ENCODE peak calls at places on chromosome 21, in ten cellular contexts. One of them, this sample, is unnamed. For H3K4me1, the result is how much of the 10 kb centered on the place peaks cover.

GRCh38 chr21:42298237-42298636 is 17.0 kb downstream of the TFF3 start:
- DNase-seq in breast epithelium: no peak
- DNase-seq in transverse colon: no peak
- DNase-seq in adrenal gland: no peak
- DNase-seq in tibial nerve: no peak
- DNase-seq in IMR-90: no peak
- DNase-seq in sigmoid colon: no peak
- DNase-seq in A549: no peak
- DNase-seq in heart left ventricle: no peak
- DNase-seq in uterus: no peak
- DNase-seq in this sample: no peak

GRCh38 chr21:38343691-38344090 is 86.9 kb downstream of the KCNJ15 start:
- DNase-seq in breast epithelium: no peak
- DNase-seq in transverse colon: no peak
- DNase-seq in adrenal gland: peak
- DNase-seq in tibial nerve: no peak
- DNase-seq in IMR-90: peak
- DNase-seq in sigmoid colon: no peak
- DNase-seq in A549: peak
- DNase-seq in heart left ventricle: no peak
- DNase-seq in uterus: no peak
- DNase-seq in this sample: no peak

GRCh38 chr21:44013380-44014088 is 1.4 kb downstream of the TRAPPC10 start:
- DNase-seq in breast epithelium: no peak
- DNase-seq in transverse colon: peak
- DNase-seq in adrenal gland: peak
- DNase-seq in tibial nerve: no peak
- DNase-seq in IMR-90: peak
- DNase-seq in sigmoid colon: no peak
- DNase-seq in A549: no peak
- DNase-seq in heart left ventricle: no peak
- DNase-seq in uterus: no peak
- DNase-seq in this sample: peak

GRCh38 chr21:33936221-33937038 is 20.8 kb upstream of the ATP5PO start:
- DNase-seq in breast epithelium: no peak
- DNase-seq in transverse colon: no peak
- DNase-seq in adrenal gland: peak
- DNase-seq in tibial nerve: no peak
- DNase-seq in IMR-90: no peak
- DNase-seq in sigmoid colon: no peak
- DNase-seq in A549: no peak
- DNase-seq in heart left ventricle: no peak
- DNase-seq in uterus: no peak
- DNase-seq in this sample: no peak

GRCh38 chr21:33642896-33643657 is 776 bp downstream of the ITSN1 start:
- DNase-seq in breast epithelium: no peak
- DNase-seq in transverse colon: peak
- DNase-seq in adrenal gland: peak
- DNase-seq in tibial nerve: no peak
- DNase-seq in IMR-90: peak
- DNase-seq in sigmoid colon: peak
- DNase-seq in A549: peak
- DNase-seq in heart left ventricle: peak
- DNase-seq in uterus: peak
- DNase-seq in this sample: peak

GRCh38 chr21:33401617-33401967 is 1.6 kb upstream of the IFNGR2 start:
- DNase-seq in breast epithelium: peak
- DNase-seq in transverse colon: no peak
- DNase-seq in adrenal gland: no peak
- DNase-seq in tibial nerve: no peak
- DNase-seq in IMR-90: no peak
- DNase-seq in sigmoid colon: no peak
- DNase-seq in A549: no peak
- DNase-seq in heart left ventricle: no peak
- DNase-seq in uterus: no peak
- DNase-seq in this sample: no peak

GRCh38 chr21:26332873-26333272 is 162.3 kb upstream of the APP start:
- DNase-seq in breast epithelium: no peak
- DNase-seq in transverse colon: no peak
- DNase-seq in adrenal gland: no peak
- DNase-seq in tibial nerve: no peak
- DNase-seq in IMR-90: no peak
- DNase-seq in sigmoid colon: no peak
- DNase-seq in A549: no peak
- DNase-seq in heart left ventricle: no peak
- DNase-seq in uterus: no peak
- DNase-seq in this sample: no peak

GRCh38 chr21:36055551-36055950 is 4.8 kb downstream of the SETD4 start:
- DNase-seq in breast epithelium: no peak
- DNase-seq in transverse colon: no peak
- DNase-seq in adrenal gland: no peak
- DNase-seq in tibial nerve: no peak
- DNase-seq in IMR-90: no peak
- DNase-seq in sigmoid colon: no peak
- DNase-seq in A549: no peak
- DNase-seq in heart left ventricle: no peak
- DNase-seq in uterus: no peak
- DNase-seq in this sample: no peak

GRCh38 chr21:37225440-37225839 is 41.7 kb downstream of the VPS26C start:
- DNase-seq in breast epithelium: no peak
- DNase-seq in transverse colon: no peak
- DNase-seq in adrenal gland: no peak
- DNase-seq in tibial nerve: no peak
- DNase-seq in IMR-90: no peak
- DNase-seq in sigmoid colon: no peak
- DNase-seq in A549: no peak
- DNase-seq in heart left ventricle: no peak
- DNase-seq in uterus: no peak
- DNase-seq in this sample: no peak

GRCh38 chr21:27134513-27134912 is 167.6 kb upstream of the ADAMTS5 start:
- DNase-seq in breast epithelium: no peak
- DNase-seq in transverse colon: no peak
- DNase-seq in adrenal gland: no peak
- DNase-seq in tibial nerve: no peak
- DNase-seq in IMR-90: peak
- DNase-seq in sigmoid colon: no peak
- DNase-seq in A549: no peak
- DNase-seq in heart left ventricle: no peak
- DNase-seq in uterus: no peak
- DNase-seq in this sample: no peak

GRCh38 chr21:33552093-33552998 is 9.5 kb downstream of the SON start:
- DNase-seq in breast epithelium: no peak
- DNase-seq in transverse colon: no peak
- DNase-seq in adrenal gland: no peak
- DNase-seq in tibial nerve: no peak
- DNase-seq in IMR-90: peak
- DNase-seq in sigmoid colon: no peak
- DNase-seq in A549: no peak
- DNase-seq in heart left ventricle: no peak
- DNase-seq in uterus: no peak
- DNase-seq in this sample: no peak

GRCh38 chr21:15224346-15225086 is 159.7 kb upstream of the NRIP1 start:
- DNase-seq in breast epithelium: no peak
- DNase-seq in transverse colon: no peak
- DNase-seq in adrenal gland: no peak
- DNase-seq in tibial nerve: no peak
- DNase-seq in IMR-90: peak
- DNase-seq in sigmoid colon: no peak
- DNase-seq in A549: peak
- DNase-seq in heart left ventricle: no peak
- DNase-seq in uterus: no peak
- DNase-seq in this sample: no peak

GRCh38 chr21:34858559-34858958 is 189.8 kb downstream of the CLIC6 start:
- DNase-seq in breast epithelium: no peak
- DNase-seq in transverse colon: no peak
- DNase-seq in adrenal gland: no peak
- DNase-seq in tibial nerve: no peak
- DNase-seq in IMR-90: no peak
- DNase-seq in sigmoid colon: no peak
- DNase-seq in A549: no peak
- DNase-seq in heart left ventricle: no peak
- DNase-seq in uterus: no peak
- DNase-seq in this sample: no peak

GRCh38 chr21:20661745-20662470 is 336.3 kb upstream of the NCAM2 start:
- DNase-seq in breast epithelium: no peak
- DNase-seq in transverse colon: no peak
- DNase-seq in adrenal gland: no peak
- DNase-seq in tibial nerve: no peak
- DNase-seq in IMR-90: no peak
- DNase-seq in sigmoid colon: no peak
- DNase-seq in A549: no peak
- DNase-seq in heart left ventricle: no peak
- DNase-seq in uterus: no peak
- DNase-seq in this sample: no peak

GRCh38 chr21:19603011-19603593 is 1199.5 kb upstream of the TMPRSS15 start:
- DNase-seq in breast epithelium: no peak
- DNase-seq in transverse colon: no peak
- DNase-seq in adrenal gland: no peak
- DNase-seq in tibial nerve: no peak
- DNase-seq in IMR-90: no peak
- DNase-seq in sigmoid colon: no peak
- DNase-seq in A549: no peak
- DNase-seq in heart left ventricle: no peak
- DNase-seq in uterus: no peak
- DNase-seq in this sample: no peak

GRCh38 chr21:34589511-34590282 is 25.2 kb downstream of the RCAN1 start:
- DNase-seq in breast epithelium: no peak
- DNase-seq in transverse colon: no peak
- DNase-seq in adrenal gland: no peak
- DNase-seq in tibial nerve: no peak
- DNase-seq in IMR-90: no peak
- DNase-seq in sigmoid colon: no peak
- DNase-seq in A549: no peak
- DNase-seq in heart left ventricle: no peak
- DNase-seq in uterus: no peak
- DNase-seq in this sample: no peak

GRCh38 chr21:33736569-33736968 is 94.3 kb downstream of the ITSN1 start:
- DNase-seq in breast epithelium: no peak
- DNase-seq in transverse colon: no peak
- DNase-seq in adrenal gland: no peak
- DNase-seq in tibial nerve: no peak
- DNase-seq in IMR-90: no peak
- DNase-seq in sigmoid colon: no peak
- DNase-seq in A549: no peak
- DNase-seq in heart left ventricle: no peak
- DNase-seq in uterus: no peak
- DNase-seq in this sample: no peak

GRCh38 chr21:17903029-17903806 is 84.1 kb upstream of the C21orf91 start:
- DNase-seq in breast epithelium: no peak
- DNase-seq in transverse colon: no peak
- DNase-seq in adrenal gland: no peak
- DNase-seq in tibial nerve: no peak
- DNase-seq in IMR-90: peak
- DNase-seq in sigmoid colon: no peak
- DNase-seq in A549: no peak
- DNase-seq in heart left ventricle: no peak
- DNase-seq in uterus: no peak
- DNase-seq in this sample: no peak
- TF ChIP-seq CTCF in breast epithelium: peak
- TF ChIP-seq CTCF in transverse colon: peak
- TF ChIP-seq CTCF in adrenal gland: peak
- TF ChIP-seq CTCF in tibial nerve: peak
- TF ChIP-seq CTCF in IMR-90: peak
- TF ChIP-seq CTCF in sigmoid colon: no peak
- TF ChIP-seq CTCF in A549: no peak
- TF ChIP-seq CTCF in heart left ventricle: peak
- TF ChIP-seq CTCF in uterus: peak
- TF ChIP-seq CTCF in this sample: no peak

GRCh38 chr21:39387461-39388037 is 38.7 kb upstream of the HMGN1 start:
- DNase-seq in breast epithelium: peak
- DNase-seq in transverse colon: peak
- DNase-seq in adrenal gland: peak
- DNase-seq in tibial nerve: peak
- DNase-seq in IMR-90: peak
- DNase-seq in sigmoid colon: peak
- DNase-seq in A549: peak
- DNase-seq in heart left ventricle: peak
- DNase-seq in uterus: peak
- DNase-seq in this sample: peak
- TF ChIP-seq POLR2A in breast epithelium: no peak
- TF ChIP-seq POLR2A in transverse colon: peak
- TF ChIP-seq POLR2A in adrenal gland: peak
- TF ChIP-seq POLR2A in tibial nerve: no peak
- TF ChIP-seq POLR2A in IMR-90: no peak
- TF ChIP-seq POLR2A in sigmoid colon: no peak
- TF ChIP-seq POLR2A in A549: peak
- TF ChIP-seq POLR2A in heart left ventricle: no peak
- TF ChIP-seq POLR2A in uterus: no peak
- TF ChIP-seq POLR2A in this sample: no peak

GRCh38 chr21:40837456-40837855 is 9.5 kb downstream of the DSCAM start:
- DNase-seq in breast epithelium: no peak
- DNase-seq in transverse colon: no peak
- DNase-seq in adrenal gland: no peak
- DNase-seq in tibial nerve: no peak
- DNase-seq in IMR-90: no peak
- DNase-seq in sigmoid colon: no peak
- DNase-seq in A549: no peak
- DNase-seq in heart left ventricle: no peak
- DNase-seq in uterus: no peak
- DNase-seq in this sample: no peak

GRCh38 chr21:40842197-40842552 is 4.8 kb downstream of the DSCAM start:
- DNase-seq in breast epithelium: no peak
- DNase-seq in transverse colon: no peak
- DNase-seq in adrenal gland: no peak
- DNase-seq in tibial nerve: no peak
- DNase-seq in IMR-90: no peak
- DNase-seq in sigmoid colon: no peak
- DNase-seq in A549: no peak
- DNase-seq in heart left ventricle: no peak
- DNase-seq in uterus: no peak
- DNase-seq in this sample: no peak

GRCh38 chr21:40841524-40842196 is 5.3 kb downstream of the DSCAM start:
- DNase-seq in breast epithelium: no peak
- DNase-seq in transverse colon: no peak
- DNase-seq in adrenal gland: peak
- DNase-seq in tibial nerve: no peak
- DNase-seq in IMR-90: no peak
- DNase-seq in sigmoid colon: no peak
- DNase-seq in A549: peak
- DNase-seq in heart left ventricle: peak
- DNase-seq in uterus: no peak
- DNase-seq in this sample: no peak

GRCh38 chr21:40840441-40840840 is 6.5 kb downstream of the DSCAM start:
- DNase-seq in breast epithelium: no peak
- DNase-seq in transverse colon: no peak
- DNase-seq in adrenal gland: no peak
- DNase-seq in tibial nerve: no peak
- DNase-seq in IMR-90: no peak
- DNase-seq in sigmoid colon: no peak
- DNase-seq in A549: no peak
- DNase-seq in heart left ventricle: no peak
- DNase-seq in uterus: no peak
- DNase-seq in this sample: no peak

GRCh38 chr21:40839551-40839950 is 7.4 kb downstream of the DSCAM start:
- DNase-seq in breast epithelium: no peak
- DNase-seq in transverse colon: no peak
- DNase-seq in adrenal gland: no peak
- DNase-seq in tibial nerve: no peak
- DNase-seq in IMR-90: no peak
- DNase-seq in sigmoid colon: no peak
- DNase-seq in A549: no peak
- DNase-seq in heart left ventricle: no peak
- DNase-seq in uterus: no peak
- DNase-seq in this sample: no peak
- H3K4me1 ChIP-seq in breast epithelium: under half
- H3K4me1 ChIP-seq in transverse colon: under half
- H3K4me1 ChIP-seq in adrenal gland: under half
- H3K4me1 ChIP-seq in tibial nerve: under half
- H3K4me1 ChIP-seq in IMR-90: under half
- H3K4me1 ChIP-seq in sigmoid colon: under half
- H3K4me1 ChIP-seq in A549: under half
- H3K4me1 ChIP-seq in heart left ventricle: under half
- H3K4me1 ChIP-seq in uterus: under half
- H3K4me1 ChIP-seq in this sample: under half

GRCh38 chr21:16851054-16851453 is 661.8 kb upstream of the CXADR start:
- DNase-seq in breast epithelium: no peak
- DNase-seq in transverse colon: no peak
- DNase-seq in adrenal gland: no peak
- DNase-seq in tibial nerve: no peak
- DNase-seq in IMR-90: no peak
- DNase-seq in sigmoid colon: no peak
- DNase-seq in A549: no peak
- DNase-seq in heart left ventricle: no peak
- DNase-seq in uterus: no peak
- DNase-seq in this sample: no peak
- TF ChIP-seq CTCF in breast epithelium: no peak
- TF ChIP-seq CTCF in transverse colon: no peak
- TF ChIP-seq CTCF in adrenal gland: no peak
- TF ChIP-seq CTCF in tibial nerve: no peak
- TF ChIP-seq CTCF in IMR-90: no peak
- TF ChIP-seq CTCF in sigmoid colon: no peak
- TF ChIP-seq CTCF in A549: no peak
- TF ChIP-seq CTCF in heart left ventricle: no peak
- TF ChIP-seq CTCF in uterus: no peak
- TF ChIP-seq CTCF in this sample: no peak

This sample was measured in suprapubic skin.